ENCODE peak calls at places on chromosomes 11 and 22, in five cellular contexts. C is suprapubic skin, L is right lobe of liver, F is IMR-90, T is adrenal gland. N is an unnamed sample.
A peak's percentile ranks its signal among the peaks of the same experiment; 100 is the strongest.

GRCh38 chr11:114501901-114502300 is 57.8 kb downstream of the NXPE1 start:
- DNase-seq in C (no peak), L (no peak), F (no peak), T (no peak), N (no peak)

GRCh38 chr11:76315182-76315853 is 65.6 kb downstream of the THAP12 start:
- DNase-seq in C (no peak), L (no peak), F (no peak), T (no peak), N (no peak)

GRCh38 chr11:16605440-16605970 is 132.9 kb upstream of the C11orf58 start:
- DNase-seq in C (no peak), L (peak; percentile 27), F (peak; percentile 44), T (peak; percentile 37), N (peak; percentile 16)

GRCh38 chr11:18408558-18409242 is 3.4 kb upstream of the LDHC start:
- DNase-seq in C (no peak), L (no peak), F (peak; percentile 8), T (no peak), N (no peak)

GRCh38 chr11:111846063-111846462 is 25.3 kb downstream of the ALG9 start:
- DNase-seq in C (no peak), L (no peak), F (peak; percentile 87), T (no peak), N (no peak)

GRCh38 chr11:48031602-48032001 is 51.2 kb downstream of the PTPRJ start:
- DNase-seq in C (no peak), L (no peak), F (no peak), T (no peak), N (no peak)

GRCh38 chr11:120013325-120014250 is 124.3 kb downstream of the TRIM29 start:
- DNase-seq in C (no peak), L (peak; percentile 55), F (peak; percentile 10), T (peak; percentile 34), N (no peak)

GRCh38 chr22:49243335-49243734 is 584.3 kb downstream of the BRD1 start:
- DNase-seq in C (no peak), L (no peak), F (no peak), T (no peak), N (no peak)

GRCh38 chr11:9815486-9816136 is 151.7 kb downstream of the SWAP70 start:
- DNase-seq in C (no peak), L (no peak), F (peak; percentile 87), T (peak; percentile 8), N (no peak)

GRCh38 chr11:118640332-118641154 is 33.1 kb downstream of the PHLDB1 start:
- DNase-seq in C (no peak), L (no peak), F (no peak), T (peak; percentile 33), N (no peak)

GRCh38 chr11:119263352-119263940 is 53.5 kb downstream of the MCAM start:
- DNase-seq in C (no peak), L (no peak), F (peak; percentile 12), T (no peak), N (no peak)

GRCh38 chr11:131796089-131796488 is 425.7 kb downstream of the NTM start:
- DNase-seq in C (no peak), L (no peak), F (no peak), T (no peak), N (no peak)

GRCh38 chr11:87726511-87726910 is 448.7 kb downstream of the RAB38 start:
- DNase-seq in C (no peak), L (no peak), F (no peak), T (no peak), N (no peak)

GRCh38 chr11:2841411-2842190 is 44.0 kb downstream of the CDKN1C start:
- DNase-seq in C (no peak), L (no peak), F (no peak), T (no peak), N (no peak)

GRCh38 chr22:21837184-21837979 is 30.1 kb downstream of the MAPK1 start:
- DNase-seq in C (no peak), L (no peak), F (peak; percentile 91), T (peak; percentile 45), N (no peak)

GRCh38 chr11:66639066-66639813 is 737 bp downstream of the RBM4 start:
- DNase-seq in C (no peak), L (no peak), F (peak; percentile 42), T (peak; percentile 41), N (no peak)

GRCh38 chr11:123601136-123601535 is 53.3 kb downstream of the SCN3B start:
- DNase-seq in C (no peak), L (no peak), F (peak; percentile 73), T (peak; percentile 49), N (no peak)

GRCh38 chr11:57321996-57322880 is 2.5 kb downstream of the TNKS1BP1 start:
- DNase-seq in C (peak; percentile 97), L (peak; percentile 90), F (peak; percentile 98), T (peak; percentile 97), N (peak; percentile 91)

GRCh38 chr11:12798609-12799011 is 124.4 kb downstream of the TEAD1 start:
- DNase-seq in C (no peak), L (no peak), F (no peak), T (no peak), N (no peak)

GRCh38 chr11:5129457-5129877 is 8.7 kb downstream of the OR52A5 start:
- DNase-seq in C (no peak), L (no peak), F (peak; percentile 36), T (no peak), N (no peak)

GRCh38 chr11:43072911-43073310 is 238.9 kb upstream of the API5 start:
- DNase-seq in C (no peak), L (no peak), F (no peak), T (no peak), N (no peak)

GRCh38 chr11:20161230-20161918 is 1.1 kb upstream of the DBX1 start:
- DNase-seq in C (no peak), L (no peak), F (no peak), T (no peak), N (no peak)

GRCh38 chr11:76096552-76096951 is 109.8 kb downstream of the WNT11 start:
- DNase-seq in C (no peak), L (no peak), F (no peak), T (no peak), N (no peak)

GRCh38 chr11:64378335-64378884 is 19.4 kb downstream of the RPS6KA4 start:
- DNase-seq in C (no peak), L (no peak), F (no peak), T (peak; percentile 89), N (no peak)

GRCh38 chr11:119476666-119477331 is 53.8 kb upstream of the THY1 start:
- DNase-seq in C (no peak), L (no peak), F (no peak), T (no peak), N (no peak)

GRCh38 chr22:45923812-45924211 is 53.1 kb downstream of the WNT7B start:
- DNase-seq in C (no peak), L (no peak), F (no peak), T (no peak), N (no peak)

GRCh38 chr11:8870461-8871282 is 40.3 kb upstream of the AKIP1 start:
- DNase-seq in C (peak; percentile 81), L (peak; percentile 59), F (peak; percentile 75), T (peak; percentile 51), N (peak; percentile 48)

GRCh38 chr11:9607511-9607899 is 34.0 kb downstream of the WEE1 start:
- DNase-seq in C (peak; percentile 38), L (no peak), F (no peak), T (no peak), N (no peak)

GRCh38 chr11:121864660-121865059 is 251.4 kb downstream of the BLID start:
- DNase-seq in C (no peak), L (no peak), F (no peak), T (no peak), N (no peak)

GRCh38 chr11:86695391-86695790 is 23.0 kb upstream of the ME3 start:
- DNase-seq in C (no peak), L (no peak), F (peak; percentile 14), T (no peak), N (no peak)

DNA sequence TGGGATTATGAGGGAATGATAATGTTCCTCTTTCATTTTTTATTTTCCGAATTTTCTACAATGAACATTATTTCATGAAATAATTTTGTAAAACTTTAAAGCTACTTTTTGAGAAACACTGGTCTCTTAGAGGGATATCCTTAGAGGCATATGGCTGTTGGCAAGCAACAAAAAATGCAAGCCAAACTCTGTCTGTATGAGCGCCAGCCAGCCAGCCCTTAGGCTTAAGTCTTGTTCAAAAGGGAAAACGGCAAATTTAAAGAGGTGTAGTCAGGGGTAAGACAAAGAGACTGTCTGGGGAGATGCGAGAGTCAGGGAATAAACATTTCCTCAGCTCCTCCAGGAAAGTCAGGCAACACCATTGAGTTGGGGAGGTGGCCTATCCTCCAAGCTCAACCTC is 22.5 kb downstream of the ASCC2 start:
- DNase-seq in C (no peak), L (no peak), F (no peak), T (no peak), N (no peak)
- H3K36me3 ChIP-seq in C (peaks cover 78% of the 10 kb centered on the region), L (no peaks in the 10 kb centered on the region), F (peaks cover 49% of the 10 kb centered on the region), T (no peaks in the 10 kb centered on the region), N (peaks cover 6% of the 10 kb centered on the region)

GRCh38 chr11:108614086-108614485 is 20.5 kb upstream of the EXPH5 start:
- DNase-seq in C (no peak), L (no peak), F (no peak), T (no peak), N (no peak)

GRCh38 chr11:108606070-108606469 is 12.5 kb upstream of the EXPH5 start:
- DNase-seq in C (no peak), L (no peak), F (no peak), T (no peak), N (no peak)

GRCh38 chr11:108606495-108607160 is 13.1 kb upstream of the EXPH5 start:
- DNase-seq in C (no peak), L (no peak), F (peak; percentile 4), T (no peak), N (no peak)

GRCh38 chr11:108609681-108610080 is 16.1 kb upstream of the EXPH5 start:
- DNase-seq in C (no peak), L (no peak), F (peak; percentile 35), T (no peak), N (no peak)

DNA sequence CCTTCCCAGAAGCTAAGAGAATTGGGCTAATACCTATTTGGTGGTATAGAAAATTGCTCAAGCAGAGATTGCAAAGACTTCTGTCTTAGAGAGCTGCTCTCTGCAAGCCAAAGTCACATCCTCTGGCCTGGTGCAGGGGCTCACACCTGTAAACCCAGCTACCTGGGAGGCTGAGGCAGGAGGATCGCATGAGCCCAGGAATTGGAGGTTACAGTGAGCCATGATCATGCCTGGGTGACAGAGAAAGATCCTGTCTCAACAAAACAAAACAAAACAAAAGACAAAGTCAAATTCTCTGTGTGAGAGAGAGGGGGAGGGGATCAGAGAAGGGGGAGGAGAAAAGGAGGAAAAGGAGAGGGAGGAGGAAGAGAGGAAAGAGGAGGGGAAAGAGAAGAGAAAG is 15.0 kb upstream of the EXPH5 start:
- DNase-seq in C (no peak), L (no peak), F (no peak), T (no peak), N (no peak)
- TF ChIP-seq POLR2A in C (no peak), L (no peak), F (no peak), T (no peak), N (no peak)

GRCh38 chr11:73982595-73982989 is at the start of gene UCP2:
- DNase-seq in C (peak; percentile 89), L (peak; percentile 87), F (peak; percentile 73), T (peak; percentile 90), N (peak; percentile 75)
- H3K4me1 ChIP-seq in C (peaks cover 38% of the 10 kb centered on the region), L (no peaks in the 10 kb centered on the region), F (no peaks in the 10 kb centered on the region), T (peaks cover 11% of the 10 kb centered on the region), N (no peaks in the 10 kb centered on the region)

GRCh38 chr11:85634747-85635146 is 6.4 kb downstream of the TMEM126B start:
- DNase-seq in C (no peak), L (no peak), F (no peak), T (no peak), N (no peak)
- H3K36me3 ChIP-seq in C (peaks cover 42% of the 10 kb centered on the region), L (peaks cover 3% of the 10 kb centered on the region), F (peaks cover 7% of the 10 kb centered on the region), T (no peaks in the 10 kb centered on the region), N (peaks cover 3% of the 10 kb centered on the region)

N was measured in tibial nerve.